ENCODE peak calls at places on chromosomes 16 and 17, in eight cellular contexts. B is GM23338; P is BJ; I is prostate gland; T is CD8-positive, alpha-beta T cell; F is body of pancreas; R is Peyer's patch; A is HCT116. D is an unnamed sample. For H3K36me3 and H3K27me3, the result is how much of the 10 kb centered on the place peaks cover.

GRCh38 chr16:23353440-23353839 is 51.3 kb downstream of the SCNN1B start:
- DNase-seq in P (no peak), I (no peak), A (no peak), R (no peak), F (peak), T (no peak), B (no peak), D (no peak)

GRCh38 chr16:60107467-60107866 is 1373.4 kb upstream of the GOT2 start:
- DNase-seq in B (no peak), F (no peak), R (no peak), I (no peak), P (peak), A (no peak), T (no peak), D (no peak)

GRCh38 chr17:47819475-47819874 is 2.1 kb downstream of the OSBPL7 start:
- DNase-seq in P (no peak), I (no peak), R (no peak), A (no peak), T (no peak), F (no peak), B (no peak), D (no peak)

GRCh38 chr17:50101346-50102163 is 6.4 kb downstream of the PDK2 start:
- DNase-seq in P (no peak), F (peak), A (no peak), R (peak), B (peak), T (no peak), I (no peak), D (no peak)

GRCh38 chr17:28541439-28541838 is 11.0 kb downstream of the UNC119 start:
- DNase-seq in T (no peak), P (no peak), A (no peak), I (no peak), F (no peak), R (no peak), B (no peak), D (no peak)

GRCh38 chr16:75114179-75114945 is 2.2 kb downstream of the LDHD start:
- DNase-seq in T (no peak), A (no peak), F (no peak), B (no peak), R (no peak), I (no peak), P (no peak), D (no peak)

GRCh38 chr17:14741516-14741915 is 440.6 kb downstream of the HS3ST3B1 start:
- DNase-seq in A (no peak), F (no peak), T (no peak), P (no peak), B (no peak), I (no peak), R (no peak), D (no peak)

GRCh38 chr16:75789237-75789636 is 62.9 kb upstream of the CPHXL start:
- DNase-seq in P (peak), A (peak), F (no peak), B (peak), R (no peak), I (peak), T (no peak), D (no peak)

GRCh38 chr17:5133311-5133710 is 17.5 kb downstream of the USP6 start:
- DNase-seq in R (peak), T (no peak), F (no peak), I (peak), P (no peak), B (no peak), A (no peak), D (no peak)

GRCh38 chr17:58200024-58200633 is 7.6 kb downstream of the EPX start:
- DNase-seq in A (peak), R (peak), T (peak), P (no peak), F (peak), B (peak), I (peak), D (peak)

GRCh38 chr17:34902761-34903325 is 58.4 kb downstream of the CCT6B start:
- DNase-seq in P (no peak), I (no peak), T (no peak), F (no peak), R (no peak), A (no peak), B (no peak), D (no peak)

GRCh38 chr17:82599674-82600661 is 48.3 kb downstream of the WDR45B start:
- DNase-seq in T (no peak), R (no peak), F (no peak), A (no peak), B (no peak), I (no peak), P (no peak), D (no peak)

GRCh38 chr17:16639438-16639837 is 14.2 kb downstream of the ZNF624 start:
- DNase-seq in F (no peak), R (no peak), A (no peak), T (no peak), P (no peak), B (no peak), I (no peak), D (no peak)

GRCh38 chr16:57544129-57544653 is 1.7 kb downstream of the ADGRG5 start:
- DNase-seq in I (no peak), P (no peak), R (peak), F (no peak), T (no peak), A (no peak), B (no peak), D (peak)

GRCh38 chr17:70271200-70271599 is 101.9 kb downstream of the KCNJ2 start:
- DNase-seq in P (no peak), T (no peak), A (no peak), R (no peak), I (no peak), B (no peak), F (no peak), D (no peak)

GRCh38 chr16:65142276-65142675 is 20.4 kb upstream of the CDH11 start:
- DNase-seq in T (no peak), F (no peak), A (no peak), I (no peak), P (no peak), R (no peak), B (no peak), D (no peak)

GRCh38 chr17:57166803-57167202 is 81.8 kb downstream of the AKAP1 start:
- DNase-seq in B (peak), F (no peak), A (peak), I (no peak), T (no peak), P (no peak), R (no peak), D (no peak)

GRCh38 chr17:37048806-37049205 is 100.1 kb downstream of the AATF start:
- DNase-seq in I (no peak), R (peak), T (no peak), P (no peak), F (no peak), B (no peak), A (no peak), D (no peak)

GRCh38 chr16:25988089-25988488 is 296.3 kb downstream of the HS3ST4 start:
- DNase-seq in B (peak), T (no peak), P (no peak), I (no peak), F (no peak), R (no peak), A (no peak), D (no peak)

GRCh38 chr16:49489686-49490320 is 116.2 kb downstream of the C16orf78 start:
- DNase-seq in F (no peak), P (no peak), T (no peak), I (no peak), B (no peak), A (no peak), R (no peak), D (no peak)

GRCh38 chr17:75078097-75079022 is 9.4 kb upstream of the SLC16A5 start:
- DNase-seq in F (peak), T (no peak), A (peak), B (no peak), P (no peak), R (no peak), I (no peak), D (peak)

GRCh38 chr17:65568918-65569317 is 7.5 kb upstream of the AXIN2 start:
- DNase-seq in F (no peak), R (no peak), T (no peak), P (no peak), B (no peak), I (no peak), A (no peak), D (peak)

GRCh38 chr17:62062313-62062712 is 2.8 kb downstream of the MED13 start:
- DNase-seq in P (no peak), R (no peak), A (no peak), F (no peak), B (no peak), T (no peak), I (no peak), D (no peak)

GRCh38 chr16:67537636-67538591 is 9.3 kb downstream of the RIPOR1 start:
- DNase-seq in P (no peak), I (peak), A (no peak), T (peak), B (peak), R (peak), F (peak), D (no peak)

GRCh38 chr17:70073326-70073725 is 1.7 kb upstream of the KCNJ16 start:
- DNase-seq in F (no peak), R (no peak), I (no peak), T (no peak), P (no peak), A (no peak), B (no peak), D (no peak)

GRCh38 chr17:74008196-74008595 is 195.3 kb upstream of the RPL38 start:
- DNase-seq in R (no peak), F (no peak), A (peak), B (peak), P (no peak), I (no peak), T (no peak), D (no peak)

GRCh38 chr16:71358464-71359031 is at the start of gene CALB2:
- DNase-seq in T (peak), A (no peak), P (no peak), F (peak), B (peak), I (peak), R (peak), D (peak)

GRCh38 chr16:25692734-25693508 is 1.2 kb downstream of the HS3ST4 start:
- DNase-seq in F (no peak), T (no peak), R (no peak), I (no peak), B (peak), P (no peak), A (no peak), D (no peak)

GRCh38 chr16:78503501-78504110 is 404.2 kb downstream of the WWOX start:
- DNase-seq in P (no peak), F (peak), A (peak), R (peak), B (peak), T (no peak), I (peak), D (peak)

GRCh38 chr16:6362321-6362720 is 970.3 kb upstream of the RBFOX1 start:
- DNase-seq in B (no peak), P (no peak), A (no peak), T (no peak), I (no peak), F (no peak), R (no peak), D (no peak)

GRCh38 chr17:50638572-50638850 is 3.8 kb downstream of the ABCC3 start:
- DNase-seq in F (peak), P (no peak), I (no peak), T (no peak), R (no peak), B (no peak), A (no peak), D (no peak)

GRCh38 chr16:15741207-15741871 is 91.3 kb downstream of the NDE1 start:
- DNase-seq in P (no peak), A (no peak), B (no peak), T (no peak), F (no peak), I (no peak), R (no peak), D (no peak)

GRCh38 chr17:38777641-38778250 is 21.6 kb downstream of the PIP4K2B start:
- DNase-seq in T (no peak), A (no peak), F (no peak), R (no peak), B (no peak), I (no peak), P (no peak), D (no peak)

GRCh38 chr17:6496636-6497441 is 52.6 kb downstream of the PIMREG start:
- DNase-seq in A (no peak), T (no peak), F (no peak), I (no peak), P (no peak), B (no peak), R (peak), D (no peak)

GRCh38 chr17:22266231-22266630 is 573.9 kb downstream of the KCNJ18 start:
- DNase-seq in P (no peak), T (no peak), I (no peak), A (no peak), F (no peak), R (no peak), B (no peak), D (no peak)

GRCh38 chr16:56422896-56423441 is 2.4 kb downstream of the AMFR start:
- DNase-seq in B (no peak), A (no peak), T (no peak), P (no peak), I (no peak), F (no peak), R (no peak), D (no peak)

GRCh38 chr16:88649195-88649923 is 1.5 kb downstream of the CYBA start:
- DNase-seq in A (no peak), T (no peak), P (no peak), F (peak), I (no peak), R (peak), B (no peak), D (peak)

GRCh38 chr17:63838586-63839184 is 3.8 kb downstream of the SMARCD2 start:
- DNase-seq in P (peak), B (peak), T (no peak), R (peak), A (no peak), F (peak), I (peak), D (no peak)

GRCh38 chr17:63840591-63841349 is 1.7 kb downstream of the SMARCD2 start:
- DNase-seq in P (no peak), I (peak), A (no peak), B (no peak), R (no peak), F (peak), T (no peak), D (no peak)

GRCh38 chr17:63836811-63837210 is 5.7 kb downstream of the SMARCD2 start:
- DNase-seq in R (no peak), P (no peak), A (no peak), B (no peak), F (no peak), T (no peak), I (no peak), D (no peak)

GRCh38 chr17:63837480-63837879 is 5.0 kb downstream of the SMARCD2 start:
- DNase-seq in P (no peak), B (no peak), T (no peak), I (no peak), R (no peak), F (no peak), A (no peak), D (no peak)

DNA sequence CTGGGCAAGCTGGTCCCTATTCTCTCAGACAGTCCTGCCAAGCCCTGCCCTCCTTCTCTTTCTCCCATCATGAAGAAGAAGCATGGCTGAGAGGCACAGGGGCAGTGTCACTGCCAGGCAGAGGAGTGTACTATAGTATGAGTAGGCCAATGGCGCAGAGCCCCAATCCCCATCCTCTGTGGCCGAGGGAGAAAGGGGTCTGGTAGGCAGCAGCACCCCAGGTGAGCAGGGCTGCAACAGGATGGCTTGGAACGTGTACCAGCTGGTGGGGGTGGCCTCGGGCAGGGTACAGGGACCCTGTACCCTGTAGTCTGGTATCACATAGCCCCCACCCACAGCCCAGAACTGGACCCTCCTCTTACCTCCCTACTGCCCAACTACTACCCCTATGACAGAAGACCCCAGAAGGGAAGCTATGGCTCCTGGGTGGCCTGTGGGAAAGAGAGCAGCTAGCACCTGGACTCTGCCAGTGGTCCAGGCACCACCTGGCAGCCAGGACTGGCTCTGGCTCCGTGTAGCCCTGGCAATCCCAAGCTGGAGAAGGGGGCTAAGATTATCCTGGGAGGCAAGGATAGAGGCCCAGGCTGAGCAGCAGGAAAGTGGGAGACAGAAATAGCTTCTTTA is 4.4 kb downstream of the SMARCD2 start:
- DNase-seq in T (no peak), B (no peak), I (no peak), A (no peak), P (no peak), R (no peak), F (no peak), D (no peak)
- H3K36me3 ChIP-seq in T (under half), B (under half), I (under half), A (under half), P (under half), R (under half), F (under half), D (under half)

DNA sequence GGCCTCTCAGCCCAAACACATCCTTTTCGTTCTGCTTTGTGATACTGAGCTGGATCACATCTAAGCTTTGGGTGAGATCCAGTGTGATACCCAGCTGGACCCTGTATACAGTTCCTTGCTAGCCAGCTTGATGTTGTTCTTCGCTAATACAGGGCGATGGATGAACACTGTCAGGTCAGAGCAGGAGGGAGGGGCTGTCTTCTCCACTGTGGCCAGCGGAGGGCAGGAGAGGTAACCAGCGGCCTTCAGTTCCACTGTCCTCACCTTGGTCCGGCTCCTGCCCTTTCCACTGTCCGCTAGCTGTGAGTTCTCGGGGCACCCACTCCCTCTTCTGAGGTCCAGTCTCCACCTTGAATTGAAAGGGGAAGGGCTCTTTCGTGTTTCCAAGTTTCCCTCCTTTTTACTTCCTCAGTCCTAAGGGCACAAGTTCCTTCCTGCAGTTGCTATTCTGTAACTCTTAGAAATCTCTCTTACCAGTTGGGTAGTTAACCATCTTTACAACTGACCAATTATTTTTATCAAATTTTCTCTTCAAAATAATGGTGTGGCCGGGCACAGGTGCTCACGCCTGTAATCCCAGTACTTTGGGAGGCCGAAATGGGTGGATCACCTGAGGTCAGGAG is 3.0 kb upstream of the ZNF213 start:
- DNase-seq in I (no peak), T (no peak), R (peak), A (no peak), B (peak), P (no peak), F (peak), D (no peak)
- H3K4me3 ChIP-seq in I (no peak), T (no peak), R (no peak), A (no peak), B (no peak), P (no peak), F (no peak), D (no peak)

GRCh38 chr16:31265329-31266245 is 5.8 kb downstream of the ITGAM start:
- DNase-seq in I (no peak), B (peak), P (no peak), R (peak), T (no peak), A (no peak), F (peak), D (peak)

GRCh38 chr16:31256466-31256865 is 3.3 kb upstream of the ITGAM start:
- DNase-seq in A (no peak), I (no peak), P (no peak), R (no peak), B (no peak), T (no peak), F (no peak), D (no peak)

GRCh38 chr16:31258366-31258765 is 1.4 kb upstream of the ITGAM start:
- DNase-seq in T (no peak), I (no peak), F (no peak), R (no peak), A (no peak), P (no peak), B (no peak), D (no peak)

GRCh38 chr16:31262084-31262483 is 2.3 kb downstream of the ITGAM start:
- DNase-seq in R (no peak), A (no peak), P (no peak), F (no peak), B (no peak), I (no peak), T (no peak), D (no peak)

GRCh38 chr16:31260136-31260931 is 559 bp downstream of the ITGAM start:
- DNase-seq in I (no peak), B (no peak), A (no peak), R (peak), T (no peak), F (no peak), P (no peak), D (no peak)
- H3K27me3 ChIP-seq in I (under half), B (under half), A (under half), R (under half), T (under half), F (under half), P (under half), D (under half)

DNA sequence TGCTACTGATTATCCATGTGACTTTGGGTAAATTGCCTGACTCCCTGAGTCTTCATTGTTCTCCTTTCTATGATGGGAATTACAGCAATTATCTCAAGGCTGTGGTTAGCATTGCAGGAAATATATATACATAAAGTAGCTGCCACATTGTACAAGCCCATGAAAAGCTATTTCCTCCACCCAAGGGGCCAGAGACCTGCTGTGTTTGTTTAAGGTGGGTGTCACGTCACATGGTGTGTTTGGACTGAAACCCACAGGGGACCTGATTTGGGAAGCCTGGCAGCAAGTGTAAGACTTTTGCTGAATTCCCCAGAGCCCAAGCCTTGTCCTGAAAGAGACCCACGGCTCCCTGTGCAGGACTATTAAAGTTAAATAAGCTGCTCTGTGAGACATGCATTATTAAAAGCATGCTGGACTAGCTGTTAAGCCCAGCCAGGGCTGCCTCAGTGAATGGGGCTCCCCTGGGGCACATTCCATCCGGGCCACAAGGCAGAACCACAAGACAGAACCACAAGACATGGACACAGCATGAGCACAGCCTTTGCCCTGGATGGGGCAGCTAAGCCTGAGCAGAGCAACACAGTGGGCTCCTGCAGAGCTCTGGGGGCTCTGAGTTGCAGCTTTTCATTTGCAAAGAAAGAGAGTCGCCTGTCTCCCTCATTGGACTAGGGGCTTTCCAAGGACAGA is 148.9 kb downstream of the SPACA3 start:
- DNase-seq in T (no peak), R (no peak), P (no peak), I (no peak), B (no peak), A (no peak), F (no peak), D (no peak)
- H3K36me3 ChIP-seq in T (under half), R (under half), P (under half), I (under half), B (under half), A (under half), F (under half), D (under half)

GRCh38 chr17:80453980-80454556 is 22.3 kb downstream of the NPTX1 start:
- DNase-seq in R (no peak), B (no peak), T (no peak), I (no peak), A (no peak), F (no peak), P (no peak), D (no peak)

GRCh38 chr17:80454557-80455327 is 21.7 kb downstream of the NPTX1 start:
- DNase-seq in T (peak), B (peak), I (peak), F (peak), P (peak), A (peak), R (peak), D (peak)

GRCh38 chr17:80452173-80452915 is 24.1 kb downstream of the NPTX1 start:
- DNase-seq in F (no peak), I (no peak), B (no peak), A (no peak), P (no peak), R (no peak), T (no peak), D (no peak)

GRCh38 chr17:80455328-80455710 is 21.1 kb downstream of the NPTX1 start:
- DNase-seq in T (peak), A (peak), B (peak), F (peak), P (no peak), R (no peak), I (no peak), D (no peak)

GRCh38 chr17:80453126-80453979 is 23.1 kb downstream of the NPTX1 start:
- DNase-seq in F (peak), I (no peak), T (no peak), P (no peak), A (no peak), R (no peak), B (no peak), D (no peak)
- H3K4me3 ChIP-seq in F (no peak), I (no peak), T (no peak), P (no peak), A (peak), R (peak), B (peak), D (peak)